ENCODE peak calls at places on chromosomes 16 and 17, in ten cellular contexts. C is CD8-positive, alpha-beta T cell; H is right cardiac atrium; O is iPS DF 6.9; Q is neuronal stem cell; V is cardiac muscle cell; Z is left lung; N is tibial artery; P is lung; J is mesenchymal stem cell. D is an unnamed sample.

GRCh38 chr17:66354981-66355380 is 52.6 kb downstream of the PRKCA start:
- DNase-seq in C (no peak), H (no peak), O (no peak), Q (no peak), V (no peak), Z (no peak), N (no peak), P (no peak), J (peak; percentile 31), D (no peak)

GRCh38 chr17:43816336-43817320 is 16.3 kb downstream of the MPP3 start:
- DNase-seq in C (no peak), H (no peak), O (no peak), Q (no peak), V (no peak), Z (no peak), N (no peak), P (no peak), J (no peak), D (no peak)

GRCh38 chr17:74453665-74454196 is 12.7 kb upstream of the CD300A start:
- DNase-seq in C (peak; percentile 51), H (no peak), O (no peak), Q (no peak), V (peak; percentile 93), Z (no peak), N (peak; percentile 97), P (peak; percentile 87), J (no peak), D (peak; percentile 91)

GRCh38 chr16:89711601-89712475 is 8.9 kb downstream of the VPS9D1 start:
- DNase-seq in C (peak; percentile 71), H (peak; percentile 48), O (no peak), Q (no peak), V (peak; percentile 71), Z (no peak), N (no peak), P (peak; percentile 46), J (peak; percentile 67), D (peak; percentile 85)

GRCh38 chr17:60598001-60598736 is 1.8 kb upstream of the PPM1D start:
- DNase-seq in C (no peak), H (no peak), O (no peak), Q (no peak), V (no peak), Z (no peak), N (no peak), P (no peak), J (no peak), D (no peak)

GRCh38 chr17:41689497-41690299 is 1.0 kb downstream of the EIF1 start:
- DNase-seq in C (no peak), H (no peak), O (no peak), Q (peak; percentile 68), V (peak; percentile 52), Z (no peak), N (no peak), P (peak; percentile 53), J (peak; percentile 77), D (peak; percentile 72)

GRCh38 chr17:79338589-79338988 is 264.0 kb downstream of the ENGASE start:
- DNase-seq in C (no peak), H (no peak), O (no peak), Q (no peak), V (no peak), Z (no peak), N (no peak), P (no peak), J (no peak), D (no peak)

GRCh38 chr17:45813051-45813731 is 29.1 kb downstream of the CRHR1 start:
- DNase-seq in C (no peak), H (no peak), O (peak; percentile 31), Q (peak; percentile 75), V (peak; percentile 63), Z (no peak), N (no peak), P (no peak), J (peak; percentile 8), D (no peak)

GRCh38 chr17:43940630-43941029 is 1.6 kb downstream of the PPY start:
- DNase-seq in C (no peak), H (no peak), O (no peak), Q (peak; percentile 39), V (peak; percentile 81), Z (no peak), N (no peak), P (no peak), J (peak; percentile 60), D (peak; percentile 78)

GRCh38 chr16:88813396-88814143 is 1.8 kb upstream of the APRT start:
- DNase-seq in C (no peak), H (peak; percentile 23), O (no peak), Q (no peak), V (no peak), Z (no peak), N (no peak), P (no peak), J (no peak), D (no peak)

GRCh38 chr16:4613636-4614570 is 785 bp downstream of the UBALD1 start:
- DNase-seq in C (no peak), H (peak; percentile 46), O (no peak), Q (no peak), V (peak; percentile 70), Z (no peak), N (peak; percentile 71), P (no peak), J (peak; percentile 48), D (no peak)

GRCh38 chr16:79047337-79047736 is 553.2 kb downstream of the MAF start:
- DNase-seq in C (no peak), H (no peak), O (no peak), Q (no peak), V (no peak), Z (no peak), N (no peak), P (no peak), J (peak; percentile 7), D (peak; percentile 27)

GRCh38 chr17:50015146-50015545 is 20.1 kb upstream of the DLX3 start:
- DNase-seq in C (no peak), H (no peak), O (no peak), Q (no peak), V (no peak), Z (no peak), N (no peak), P (no peak), J (no peak), D (no peak)

GRCh38 chr16:81786868-81787267 is 7.8 kb downstream of the PLCG2 start:
- DNase-seq in C (no peak), H (no peak), O (no peak), Q (no peak), V (no peak), Z (no peak), N (no peak), P (no peak), J (no peak), D (no peak)

GRCh38 chr17:57874434-57875108 is 24.7 kb upstream of the MRPS23 start:
- DNase-seq in C (no peak), H (peak; percentile 70), O (no peak), Q (peak; percentile 78), V (peak; percentile 94), Z (peak; percentile 83), N (peak; percentile 89), P (peak; percentile 48), J (peak; percentile 97), D (no peak)
- H3K4me1 ChIP-seq in C (peaks cover 5% of the 10 kb centered on the region), H (peaks cover 17% of the 10 kb centered on the region), O (peaks cover 20% of the 10 kb centered on the region), Q (peaks cover 34% of the 10 kb centered on the region), V (peaks cover 34% of the 10 kb centered on the region), Z (peaks cover 30% of the 10 kb centered on the region), N (peaks cover 59% of the 10 kb centered on the region), P (peaks cover 9% of the 10 kb centered on the region), J (peaks cover 59% of the 10 kb centered on the region), D (peaks cover 26% of the 10 kb centered on the region)

DNA sequence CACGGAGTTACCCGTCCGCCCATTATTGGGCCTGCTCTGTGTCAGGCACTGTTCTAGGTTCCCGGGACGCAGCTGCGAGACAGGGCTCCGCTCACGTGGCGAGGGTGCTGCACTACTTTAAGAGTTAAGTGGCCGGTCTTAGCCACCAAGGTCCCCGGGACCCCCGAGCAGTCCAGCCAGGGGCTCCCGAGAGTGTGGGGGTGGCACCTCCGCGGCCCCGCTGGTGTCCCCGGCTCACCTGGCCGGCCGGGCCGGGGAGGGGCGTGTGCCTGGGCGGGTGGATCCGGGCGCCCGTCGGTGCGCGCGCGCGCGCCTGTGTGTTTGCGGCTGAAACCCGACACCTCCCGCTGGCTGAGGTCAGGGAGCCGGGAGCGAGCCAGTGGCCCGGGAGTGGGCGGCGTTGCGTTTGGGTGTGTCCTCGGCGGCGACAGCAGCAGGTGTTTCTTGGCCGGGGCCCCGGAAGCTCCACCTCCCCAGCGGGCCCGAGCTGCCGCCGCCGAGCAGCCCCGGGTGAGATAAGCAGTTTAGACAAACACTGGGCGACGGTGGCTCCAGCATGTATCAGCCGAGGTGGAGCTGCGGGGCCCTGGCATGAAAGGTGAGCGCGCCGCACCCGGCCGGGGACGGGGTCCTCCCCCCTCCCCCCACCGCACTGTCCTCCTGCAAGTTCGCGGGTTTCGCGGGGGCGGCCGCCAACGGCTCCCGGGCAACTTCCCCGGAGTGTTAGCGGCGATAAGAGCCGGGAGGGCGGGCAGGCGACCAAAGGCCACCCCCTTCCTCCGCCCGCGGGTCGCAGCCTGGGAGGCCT is at the start of gene GSE1:
- DNase-seq in C (peak; percentile 33), H (peak; percentile 92), O (peak; percentile 73), Q (peak; percentile 82), V (peak; percentile 97), Z (peak; percentile 95), N (peak; percentile 96), P (peak; percentile 95), J (peak; percentile 84), D (peak; percentile 100)
- H3K4me1 ChIP-seq in C (peaks cover 56% of the 10 kb centered on the region), H (peaks cover 22% of the 10 kb centered on the region), O (peaks cover 18% of the 10 kb centered on the region), Q (peaks cover 37% of the 10 kb centered on the region), V (peaks cover 43% of the 10 kb centered on the region), Z (peaks cover 56% of the 10 kb centered on the region), N (peaks cover 78% of the 10 kb centered on the region), P (peaks cover 4% of the 10 kb centered on the region), J (peaks cover 63% of the 10 kb centered on the region), D (peaks cover 39% of the 10 kb centered on the region)

DNA sequence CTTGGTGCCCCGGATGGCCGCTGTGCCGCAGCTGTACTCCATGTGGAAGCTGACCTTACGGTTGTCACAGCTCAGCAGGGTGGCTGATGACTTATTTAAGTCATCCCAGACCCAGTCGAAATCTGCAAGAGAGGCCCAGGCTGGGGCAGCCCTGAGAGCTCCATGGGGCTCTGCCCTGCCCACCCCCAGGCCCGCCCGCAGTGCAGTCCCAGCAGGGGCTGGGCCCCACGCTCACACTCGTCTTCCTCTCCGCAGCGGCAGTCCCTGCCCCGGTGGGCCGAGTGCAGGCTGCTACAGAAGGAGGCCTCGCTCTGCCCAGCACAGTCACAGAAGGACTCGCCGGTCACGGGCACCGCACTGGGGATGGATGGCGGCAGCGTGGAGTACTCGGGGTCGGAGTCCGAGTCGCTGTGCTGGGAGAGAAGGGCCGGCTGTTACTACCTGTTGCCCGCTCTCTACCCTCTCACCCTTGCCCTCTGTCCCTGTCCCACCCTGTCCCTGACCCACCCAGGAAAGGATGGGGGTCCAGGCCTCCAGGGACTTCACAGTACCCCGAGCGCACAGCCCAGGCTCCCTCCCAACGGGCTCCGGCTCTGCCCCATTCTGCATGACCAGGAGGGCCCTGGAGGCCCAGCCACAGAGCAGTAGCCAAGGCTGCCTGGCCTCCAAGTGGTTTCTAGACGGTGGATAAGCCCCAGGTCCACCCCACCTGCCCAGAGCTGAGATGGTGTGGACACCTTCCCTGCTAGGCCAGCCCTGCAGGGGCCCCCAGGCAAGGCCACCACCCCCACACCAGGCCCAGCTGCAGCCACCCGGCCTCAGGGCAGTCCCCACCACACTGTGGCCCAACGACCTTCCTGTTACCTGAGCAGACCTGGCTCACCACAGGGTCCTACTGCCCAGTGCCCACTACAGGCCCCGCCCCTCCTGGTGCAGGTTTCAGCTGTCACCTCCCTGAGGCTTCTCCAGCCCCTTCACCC is 3.9 kb downstream of the SPSB3 start:
- DNase-seq in C (no peak), H (no peak), O (no peak), Q (no peak), V (no peak), Z (no peak), N (no peak), P (no peak), J (no peak), D (no peak)
- H3K4me1 ChIP-seq in C (peaks cover 29% of the 10 kb centered on the region), H (peaks cover 8% of the 10 kb centered on the region), O (peaks cover 2% of the 10 kb centered on the region), Q (peaks cover 7% of the 10 kb centered on the region), V (peaks cover 7% of the 10 kb centered on the region), Z (peaks cover 18% of the 10 kb centered on the region), N (peaks cover 57% of the 10 kb centered on the region), P (no peaks in the 10 kb centered on the region), J (peaks cover 58% of the 10 kb centered on the region), D (peaks cover 15% of the 10 kb centered on the region)

GRCh38 chr17:27293898-27294688 is at the start of gene WSB1:
- DNase-seq in C (peak; percentile 86), H (peak; percentile 95), O (no peak), Q (peak; percentile 86), V (peak; percentile 95), Z (peak; percentile 94), N (peak; percentile 97), P (peak; percentile 92), J (peak; percentile 91), D (peak; percentile 92)
- H3K4me1 ChIP-seq in C (peaks cover 27% of the 10 kb centered on the region), H (peaks cover 10% of the 10 kb centered on the region), O (peaks cover 3% of the 10 kb centered on the region), Q (peaks cover 4% of the 10 kb centered on the region), V (peaks cover 15% of the 10 kb centered on the region), Z (peaks cover 20% of the 10 kb centered on the region), N (peaks cover 35% of the 10 kb centered on the region), P (peaks cover 14% of the 10 kb centered on the region), J (peaks cover 11% of the 10 kb centered on the region), D (peaks cover 13% of the 10 kb centered on the region)